ENCODE peak calls at places on chromosomes 1 and 21, in eight cellular contexts. P is left ventricle myocardium inferior, D is mesendoderm, H is kidney, F is tibial artery, B is neural progenitor cell, R is body of pancreas, S is OCI-LY7. X is an unnamed sample. For H3K36me3, the result is how much of the 10 kb centered on the place peaks cover.

GRCh38 chr21:44267655-44268142 is 6.0 kb upstream of the DNMT3L start:
- DNase-seq in P (no peak), D (no peak), H (peak), F (no peak), B (peak), R (no peak), S (peak), X (peak)

GRCh38 chr1:66546045-66546810 is 12.3 kb downstream of the SGIP1 start:
- DNase-seq in P (no peak), D (no peak), H (no peak), F (no peak), B (no peak), R (no peak), S (no peak), X (no peak)

GRCh38 chr1:205449750-205450443 is 5.9 kb downstream of the BLACAT1 start:
- DNase-seq in P (no peak), D (peak), H (peak), F (no peak), B (peak), R (peak), S (no peak), X (peak)

GRCh38 chr21:31731112-31731801 is 661 bp downstream of the SCAF4 start:
- DNase-seq in P (peak), D (peak), H (peak), F (peak), B (peak), R (peak), S (peak), X (peak)

GRCh38 chr1:186536272-186536905 is 75.5 kb upstream of the PDC start:
- DNase-seq in P (no peak), D (no peak), H (no peak), F (no peak), B (no peak), R (no peak), S (no peak), X (no peak)

GRCh38 chr1:234018816-234019215 is 114.3 kb downstream of the SLC35F3 start:
- DNase-seq in P (no peak), D (no peak), H (no peak), F (no peak), B (no peak), R (no peak), S (no peak), X (no peak)

GRCh38 chr1:192936313-192937018 is 122.7 kb downstream of the UCHL5 start:
- DNase-seq in P (no peak), D (no peak), H (no peak), F (no peak), B (no peak), R (no peak), S (no peak), X (no peak)

GRCh38 chr1:109239580-109240068 is 9.7 kb upstream of the CELSR2 start:
- DNase-seq in P (no peak), D (peak), H (no peak), F (no peak), B (peak), R (no peak), S (peak), X (peak)

GRCh38 chr1:5961601-5962000 is 30.6 kb downstream of the NPHP4 start:
- DNase-seq in P (no peak), D (no peak), H (no peak), F (peak), B (no peak), R (no peak), S (no peak), X (no peak)

DNA sequence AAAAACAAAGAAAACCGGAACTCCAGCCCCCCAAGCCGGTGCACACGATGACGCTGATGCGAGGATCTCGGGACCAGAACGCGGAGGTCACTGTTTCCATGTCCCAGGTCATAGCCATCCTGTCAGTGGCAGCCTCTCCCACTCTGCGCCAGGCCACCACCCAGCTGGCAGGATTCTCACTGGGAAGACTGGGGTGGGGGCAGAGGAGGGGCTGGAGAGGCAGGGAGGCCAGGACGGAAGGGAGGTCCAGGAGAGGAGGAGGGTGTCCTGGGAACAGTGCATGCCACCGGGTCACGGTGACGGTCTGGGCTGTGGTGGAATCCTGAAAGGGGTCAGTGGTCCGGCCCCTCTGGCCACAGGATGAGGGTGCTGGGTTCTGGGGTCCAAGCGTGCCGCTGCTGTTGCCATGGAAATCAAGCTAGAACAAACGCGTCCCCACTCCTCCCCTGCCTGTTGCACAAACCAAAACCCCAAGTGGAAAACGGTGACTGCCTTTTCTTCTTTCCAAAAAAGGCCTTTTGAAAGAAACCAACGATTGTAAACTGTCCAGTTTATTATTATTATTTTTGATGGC is 26.1 kb downstream of the MRPL37 start:
- DNase-seq in P (no peak), D (no peak), H (no peak), F (no peak), B (no peak), R (no peak), S (no peak), X (no peak)
- H3K36me3 ChIP-seq in P (under half), D (under half), H (under half), F (under half), B (under half), R (under half), S (under half), X (half or more)

GRCh38 chr1:193973428-193973827 is 787.0 kb upstream of the B3GALT2 start:
- DNase-seq in P (no peak), D (no peak), H (no peak), F (no peak), B (no peak), R (no peak), S (no peak), X (no peak)

GRCh38 chr1:193974286-193974798 is 787.9 kb upstream of the B3GALT2 start:
- DNase-seq in P (no peak), D (no peak), H (no peak), F (no peak), B (no peak), R (no peak), S (no peak), X (no peak)

DNA sequence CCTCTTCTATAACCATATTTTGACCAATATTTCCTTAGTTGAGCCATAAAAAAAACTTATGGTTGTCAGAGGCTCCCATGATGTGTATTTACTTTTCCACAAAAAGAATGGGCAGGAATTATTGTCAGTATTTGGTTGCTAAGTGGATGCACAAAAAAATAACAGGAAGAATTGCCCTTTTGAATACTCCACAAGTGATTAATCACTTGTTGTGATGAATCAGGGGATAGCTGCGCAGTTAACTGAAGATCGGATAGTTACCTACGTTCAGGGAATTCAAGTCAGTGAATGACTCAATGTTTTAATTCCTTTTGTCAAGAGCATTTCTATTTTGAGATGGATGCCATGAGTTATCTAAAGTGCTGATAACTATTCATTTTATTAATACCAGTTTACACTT is 785.2 kb upstream of the B3GALT2 start:
- DNase-seq in P (no peak), D (no peak), H (no peak), F (no peak), B (no peak), R (no peak), S (no peak), X (no peak)
- H3K36me3 ChIP-seq in P (under half), D (under half), H (under half), F (under half), B (under half), R (under half), S (under half), X (under half)

GRCh38 chr1:154258784-154259183 is 13.6 kb upstream of the HAX1 start:
- DNase-seq in P (no peak), D (no peak), H (no peak), F (no peak), B (no peak), R (no peak), S (no peak), X (no peak)

GRCh38 chr1:154263465-154264332 is 8.7 kb upstream of the HAX1 start:
- DNase-seq in P (no peak), D (peak), H (no peak), F (no peak), B (no peak), R (no peak), S (no peak), X (no peak)

GRCh38 chr1:154260127-154260526 is 12.3 kb upstream of the HAX1 start:
- DNase-seq in P (no peak), D (no peak), H (no peak), F (no peak), B (no peak), R (no peak), S (no peak), X (no peak)

GRCh38 chr1:154265586-154265985 is 6.8 kb upstream of the HAX1 start:
- DNase-seq in P (no peak), D (no peak), H (no peak), F (no peak), B (no peak), R (no peak), S (no peak), X (no peak)

GRCh38 chr1:154264454-154264853 is 8.0 kb upstream of the HAX1 start:
- DNase-seq in P (no peak), D (no peak), H (no peak), F (no peak), B (no peak), R (no peak), S (no peak), X (no peak)
- H3K36me3 ChIP-seq in P (half or more), D (under half), H (half or more), F (half or more), B (under half), R (under half), S (half or more), X (half or more)

GRCh38 chr1:180152588-180152987 is 2.1 kb upstream of the QSOX1 start:
- DNase-seq in P (no peak), D (no peak), H (no peak), F (no peak), B (no peak), R (no peak), S (no peak), X (no peak)

GRCh38 chr1:180151508-180151907 is 3.2 kb upstream of the QSOX1 start:
- DNase-seq in P (no peak), D (no peak), H (no peak), F (no peak), B (no peak), R (no peak), S (no peak), X (no peak)

GRCh38 chr1:180154003-180154324 is 705 bp upstream of the QSOX1 start:
- DNase-seq in P (no peak), D (no peak), H (no peak), F (no peak), B (peak), R (no peak), S (peak), X (no peak)

GRCh38 chr1:180153032-180153431 is 1.6 kb upstream of the QSOX1 start:
- DNase-seq in P (no peak), D (no peak), H (no peak), F (no peak), B (no peak), R (no peak), S (no peak), X (no peak)

DNA sequence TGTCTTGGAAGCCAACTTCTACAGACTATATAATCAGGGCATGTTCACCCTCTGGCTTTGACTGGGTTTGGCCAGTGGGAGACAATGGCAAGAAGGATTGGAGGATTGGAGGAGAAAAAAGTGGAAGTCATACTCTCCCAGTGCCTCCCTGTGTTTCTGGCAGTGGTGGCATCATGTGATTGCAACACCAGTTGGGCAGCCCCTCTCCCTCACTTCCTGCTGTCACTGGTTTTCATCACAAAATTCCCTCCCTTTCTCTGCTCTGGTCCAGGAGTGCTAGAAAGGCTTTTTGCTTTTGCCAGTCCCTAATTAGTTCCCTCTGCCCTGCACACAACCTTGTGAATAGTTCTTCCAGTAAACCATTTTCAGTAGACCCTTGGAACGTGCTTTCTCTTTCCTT is 3.7 kb upstream of the QSOX1 start:
- DNase-seq in P (no peak), D (no peak), H (no peak), F (no peak), B (no peak), R (no peak), S (no peak), X (no peak)
- H3K36me3 ChIP-seq in P (under half), D (under half), H (under half), F (under half), B (under half), R (under half), S (under half), X (under half)

X was measured in WERI-Rb-1.